ENCODE peak calls at places on chromosomes 11 and 22, in seven cellular contexts. One of them, this sample, is unnamed.

GRCh38 chr11:34926101-34926830 is 9.8 kb downstream of the PDHX start:
- DNase-seq in hepatocyte: peak
- DNase-seq in GM23248: peak
- DNase-seq in left lung: no peak
- DNase-seq in tibial nerve: peak
- DNase-seq in heart right ventricle: no peak
- DNase-seq in cardiac fibroblast: peak
- DNase-seq in this sample: no peak

GRCh38 chr11:65945430-65945911 is at the start of gene TSGA10IP:
- DNase-seq in cardiac fibroblast: no peak
- DNase-seq in tibial nerve: no peak
- DNase-seq in left lung: peak
- DNase-seq in GM23248: no peak
- DNase-seq in heart right ventricle: no peak
- DNase-seq in hepatocyte: no peak
- DNase-seq in this sample: peak

GRCh38 chr11:65606876-65607613 is 7.0 kb downstream of the MAP3K11 start:
- DNase-seq in heart right ventricle: peak
- DNase-seq in tibial nerve: peak
- DNase-seq in cardiac fibroblast: peak
- DNase-seq in left lung: peak
- DNase-seq in hepatocyte: peak
- DNase-seq in GM23248: peak
- DNase-seq in this sample: peak

GRCh38 chr11:47917643-47918369 is 62.6 kb upstream of the PTPRJ start:
- DNase-seq in heart right ventricle: peak
- DNase-seq in left lung: peak
- DNase-seq in cardiac fibroblast: peak
- DNase-seq in tibial nerve: peak
- DNase-seq in hepatocyte: peak
- DNase-seq in GM23248: peak
- DNase-seq in this sample: peak

GRCh38 chr11:95736268-95737208 is 53.0 kb downstream of the FAM76B start:
- DNase-seq in GM23248: no peak
- DNase-seq in heart right ventricle: no peak
- DNase-seq in tibial nerve: no peak
- DNase-seq in left lung: no peak
- DNase-seq in hepatocyte: no peak
- DNase-seq in cardiac fibroblast: peak
- DNase-seq in this sample: no peak

GRCh38 chr11:79616392-79616831 is 175.6 kb upstream of the TENM4 start:
- DNase-seq in left lung: no peak
- DNase-seq in cardiac fibroblast: no peak
- DNase-seq in tibial nerve: no peak
- DNase-seq in GM23248: no peak
- DNase-seq in heart right ventricle: no peak
- DNase-seq in hepatocyte: peak
- DNase-seq in this sample: no peak

GRCh38 chr11:19868281-19868821 is 155.7 kb downstream of the NAV2 start:
- DNase-seq in tibial nerve: peak
- DNase-seq in hepatocyte: peak
- DNase-seq in left lung: no peak
- DNase-seq in GM23248: peak
- DNase-seq in heart right ventricle: no peak
- DNase-seq in cardiac fibroblast: peak
- DNase-seq in this sample: no peak

GRCh38 chr22:33757041-33757440 is 163.2 kb downstream of the LARGE1 start:
- DNase-seq in hepatocyte: no peak
- DNase-seq in cardiac fibroblast: no peak
- DNase-seq in tibial nerve: no peak
- DNase-seq in GM23248: no peak
- DNase-seq in left lung: no peak
- DNase-seq in heart right ventricle: no peak
- DNase-seq in this sample: no peak

GRCh38 chr22:40462195-40462988 is 92.0 kb downstream of the SGSM3 start:
- DNase-seq in GM23248: no peak
- DNase-seq in heart right ventricle: no peak
- DNase-seq in tibial nerve: no peak
- DNase-seq in hepatocyte: no peak
- DNase-seq in left lung: no peak
- DNase-seq in cardiac fibroblast: no peak
- DNase-seq in this sample: no peak

GRCh38 chr22:44697423-44698179 is 4.4 kb upstream of the PRR5 start:
- DNase-seq in cardiac fibroblast: peak
- DNase-seq in tibial nerve: peak
- DNase-seq in heart right ventricle: peak
- DNase-seq in hepatocyte: peak
- DNase-seq in GM23248: peak
- DNase-seq in left lung: peak
- DNase-seq in this sample: peak

GRCh38 chr11:2762451-2762850 is 62.7 kb upstream of the KCNQ1OT1 start:
- DNase-seq in tibial nerve: no peak
- DNase-seq in hepatocyte: no peak
- DNase-seq in left lung: no peak
- DNase-seq in cardiac fibroblast: no peak
- DNase-seq in heart right ventricle: no peak
- DNase-seq in GM23248: no peak
- DNase-seq in this sample: no peak

GRCh38 chr11:76256448-76256847 is 50.1 kb upstream of the WNT11 start:
- DNase-seq in hepatocyte: no peak
- DNase-seq in left lung: peak
- DNase-seq in cardiac fibroblast: no peak
- DNase-seq in heart right ventricle: no peak
- DNase-seq in tibial nerve: no peak
- DNase-seq in GM23248: no peak
- DNase-seq in this sample: peak

GRCh38 chr11:9577032-9577431 is 3.6 kb downstream of the WEE1 start:
- DNase-seq in heart right ventricle: no peak
- DNase-seq in cardiac fibroblast: peak
- DNase-seq in tibial nerve: no peak
- DNase-seq in left lung: no peak
- DNase-seq in hepatocyte: no peak
- DNase-seq in GM23248: peak
- DNase-seq in this sample: no peak

GRCh38 chr11:24963879-24964278 is 467.0 kb downstream of the LUZP2 start:
- DNase-seq in GM23248: no peak
- DNase-seq in heart right ventricle: no peak
- DNase-seq in tibial nerve: no peak
- DNase-seq in hepatocyte: no peak
- DNase-seq in cardiac fibroblast: peak
- DNase-seq in left lung: no peak
- DNase-seq in this sample: no peak

GRCh38 chr11:3959015-3959917 is 103.8 kb downstream of the STIM1 start:
- DNase-seq in cardiac fibroblast: peak
- DNase-seq in heart right ventricle: no peak
- DNase-seq in hepatocyte: no peak
- DNase-seq in left lung: no peak
- DNase-seq in tibial nerve: no peak
- DNase-seq in GM23248: peak
- DNase-seq in this sample: peak

DNA sequence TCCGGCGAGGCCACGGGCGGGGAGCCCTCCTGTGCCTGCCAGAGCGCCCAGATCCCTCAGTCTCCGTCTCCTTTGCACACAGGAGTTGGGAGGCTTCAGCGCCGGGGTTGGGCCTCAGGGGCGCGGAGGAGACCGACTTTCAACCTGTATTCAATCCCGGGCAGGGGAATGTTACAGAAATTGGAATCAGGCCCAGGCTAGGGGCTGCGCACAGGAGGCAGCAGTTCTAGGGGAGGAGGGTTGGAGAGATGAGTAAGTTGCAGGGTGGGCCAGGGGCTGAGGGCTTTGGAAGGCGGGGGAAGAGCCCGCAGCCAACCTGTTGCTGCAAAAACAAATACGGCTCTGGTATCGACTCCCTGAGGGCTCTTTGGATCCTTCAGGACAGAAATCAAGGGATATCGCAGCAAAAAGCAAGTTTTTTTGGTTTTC is 651 bp upstream of the KCNA4 start:
- DNase-seq in GM23248: no peak
- DNase-seq in hepatocyte: peak
- DNase-seq in cardiac fibroblast: no peak
- DNase-seq in left lung: peak
- DNase-seq in heart right ventricle: no peak
- DNase-seq in tibial nerve: no peak
- DNase-seq in this sample: peak
- H3K4me3 ChIP-seq in GM23248: no peak
- H3K4me3 ChIP-seq in hepatocyte: peak
- H3K4me3 ChIP-seq in cardiac fibroblast: no peak
- H3K4me3 ChIP-seq in left lung: peak
- H3K4me3 ChIP-seq in heart right ventricle: no peak
- H3K4me3 ChIP-seq in tibial nerve: peak
- H3K4me3 ChIP-seq in this sample: peak

GRCh38 chr22:46942816-46943783 is 180.7 kb downstream of the TBC1D22A start:
- DNase-seq in hepatocyte: no peak
- DNase-seq in GM23248: no peak
- DNase-seq in cardiac fibroblast: no peak
- DNase-seq in heart right ventricle: peak
- DNase-seq in left lung: no peak
- DNase-seq in tibial nerve: peak
- DNase-seq in this sample: no peak
- H3K4me3 ChIP-seq in hepatocyte: no peak
- H3K4me3 ChIP-seq in GM23248: no peak
- H3K4me3 ChIP-seq in cardiac fibroblast: no peak
- H3K4me3 ChIP-seq in heart right ventricle: no peak
- H3K4me3 ChIP-seq in left lung: no peak
- H3K4me3 ChIP-seq in tibial nerve: no peak
- H3K4me3 ChIP-seq in this sample: no peak

GRCh38 chr11:86508604-86509471 is 134.2 kb downstream of the CCDC81 start:
- DNase-seq in tibial nerve: no peak
- DNase-seq in left lung: no peak
- DNase-seq in GM23248: peak
- DNase-seq in heart right ventricle: no peak
- DNase-seq in cardiac fibroblast: no peak
- DNase-seq in hepatocyte: peak
- DNase-seq in this sample: no peak

GRCh38 chr11:86509579-86509978 is 134.9 kb downstream of the CCDC81 start:
- DNase-seq in heart right ventricle: no peak
- DNase-seq in hepatocyte: no peak
- DNase-seq in tibial nerve: no peak
- DNase-seq in cardiac fibroblast: peak
- DNase-seq in GM23248: no peak
- DNase-seq in left lung: no peak
- DNase-seq in this sample: no peak

GRCh38 chr11:86511086-86511551 is 136.4 kb downstream of the CCDC81 start:
- DNase-seq in tibial nerve: no peak
- DNase-seq in hepatocyte: peak
- DNase-seq in cardiac fibroblast: peak
- DNase-seq in heart right ventricle: no peak
- DNase-seq in left lung: no peak
- DNase-seq in GM23248: peak
- DNase-seq in this sample: no peak

GRCh38 chr11:86510097-86510496 is 135.4 kb downstream of the CCDC81 start:
- DNase-seq in left lung: no peak
- DNase-seq in tibial nerve: no peak
- DNase-seq in heart right ventricle: no peak
- DNase-seq in hepatocyte: no peak
- DNase-seq in GM23248: no peak
- DNase-seq in cardiac fibroblast: no peak
- DNase-seq in this sample: no peak

GRCh38 chr11:86510674-86511073 is 136.0 kb downstream of the CCDC81 start:
- DNase-seq in hepatocyte: no peak
- DNase-seq in cardiac fibroblast: no peak
- DNase-seq in tibial nerve: no peak
- DNase-seq in heart right ventricle: no peak
- DNase-seq in left lung: no peak
- DNase-seq in GM23248: no peak
- DNase-seq in this sample: no peak
- H3K4me3 ChIP-seq in hepatocyte: no peak
- H3K4me3 ChIP-seq in cardiac fibroblast: no peak
- H3K4me3 ChIP-seq in tibial nerve: no peak
- H3K4me3 ChIP-seq in heart right ventricle: no peak
- H3K4me3 ChIP-seq in left lung: no peak
- H3K4me3 ChIP-seq in GM23248: no peak
- H3K4me3 ChIP-seq in this sample: no peak

GRCh38 chr11:8167796-8168195 is 1.0 kb downstream of the RIC3 start:
- DNase-seq in heart right ventricle: no peak
- DNase-seq in hepatocyte: peak
- DNase-seq in left lung: no peak
- DNase-seq in tibial nerve: no peak
- DNase-seq in GM23248: peak
- DNase-seq in cardiac fibroblast: peak
- DNase-seq in this sample: no peak

DNA sequence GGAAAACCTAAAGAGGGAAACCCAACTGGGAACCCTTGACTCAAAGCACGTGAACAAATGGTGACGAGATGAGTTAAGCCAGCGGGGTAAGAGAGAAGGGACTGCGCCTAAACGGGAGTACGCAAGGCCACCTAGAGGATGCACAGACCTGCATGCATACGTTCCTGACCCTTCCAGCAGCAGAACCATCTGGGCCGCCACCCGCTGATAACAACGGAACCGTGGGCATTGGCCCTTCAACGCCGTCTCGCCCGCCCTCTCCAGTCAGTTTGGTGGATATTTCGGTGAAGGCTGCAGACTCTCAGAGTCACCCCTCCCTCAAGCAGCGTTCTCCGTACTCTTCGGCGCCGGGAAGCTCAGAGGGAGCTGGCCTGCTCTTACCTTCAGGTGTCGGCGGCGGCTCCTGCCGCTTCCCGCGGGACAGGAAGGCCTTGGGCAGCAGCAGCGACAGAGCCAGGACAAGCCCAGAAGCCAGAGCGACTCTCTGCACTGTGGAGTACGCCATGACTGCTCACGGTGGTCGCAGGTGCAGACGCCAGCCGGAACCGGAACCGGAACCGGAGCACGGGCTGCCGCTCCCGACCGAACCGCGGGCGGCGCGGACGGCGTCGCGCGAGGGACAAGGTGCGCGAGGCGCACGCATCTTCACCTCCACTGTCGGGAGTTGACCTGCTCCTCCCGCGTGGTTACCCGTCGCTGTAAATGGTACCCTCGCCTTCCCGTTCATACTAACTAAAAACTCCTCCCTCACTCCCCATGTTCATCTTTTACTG is at the start of gene RIC3:
- DNase-seq in cardiac fibroblast: no peak
- DNase-seq in left lung: peak
- DNase-seq in GM23248: no peak
- DNase-seq in hepatocyte: peak
- DNase-seq in tibial nerve: no peak
- DNase-seq in heart right ventricle: peak
- DNase-seq in this sample: peak
- H3K4me3 ChIP-seq in cardiac fibroblast: no peak
- H3K4me3 ChIP-seq in left lung: peak
- H3K4me3 ChIP-seq in GM23248: no peak
- H3K4me3 ChIP-seq in hepatocyte: peak
- H3K4me3 ChIP-seq in tibial nerve: peak
- H3K4me3 ChIP-seq in heart right ventricle: peak
- H3K4me3 ChIP-seq in this sample: peak

GRCh38 chr11:72012897-72013721 is 14.4 kb downstream of the IL18BP start:
- DNase-seq in left lung: peak
- DNase-seq in tibial nerve: peak
- DNase-seq in hepatocyte: no peak
- DNase-seq in cardiac fibroblast: peak
- DNase-seq in GM23248: peak
- DNase-seq in heart right ventricle: peak
- DNase-seq in this sample: peak
- H3K4me3 ChIP-seq in left lung: no peak
- H3K4me3 ChIP-seq in tibial nerve: no peak
- H3K4me3 ChIP-seq in hepatocyte: no peak
- H3K4me3 ChIP-seq in cardiac fibroblast: no peak
- H3K4me3 ChIP-seq in GM23248: no peak
- H3K4me3 ChIP-seq in heart right ventricle: no peak
- H3K4me3 ChIP-seq in this sample: no peak

This sample was measured in H7.